ENCODE peak calls at places on chromosomes 5 and 9, in four cellular contexts. One of them, this sample, is unnamed.

GRCh38 chr5:100464418-100464817 is 70.8 kb upstream of the FAM174A start:
- DNase-seq in HCT116: no peak
- DNase-seq in GM04504: peak
- DNase-seq in GDM1: no peak
- DNase-seq in this sample: no peak

GRCh38 chr5:80963966-80964481 is 3.9 kb downstream of the RASGRF2 start:
- DNase-seq in HCT116: no peak
- DNase-seq in GM04504: no peak
- DNase-seq in GDM1: no peak
- DNase-seq in this sample: no peak

GRCh38 chr5:77869115-77869798 is 93.1 kb upstream of the TBCA start:
- DNase-seq in HCT116: no peak
- DNase-seq in GM04504: no peak
- DNase-seq in GDM1: no peak
- DNase-seq in this sample: no peak

GRCh38 chr5:171893290-171893890 is 107.8 kb downstream of the SMIM23 start:
- DNase-seq in HCT116: no peak
- DNase-seq in GM04504: peak
- DNase-seq in GDM1: no peak
- DNase-seq in this sample: no peak

GRCh38 chr5:81222285-81222684 is 10.8 kb upstream of the CKMT2 start:
- DNase-seq in HCT116: no peak
- DNase-seq in GM04504: no peak
- DNase-seq in GDM1: no peak
- DNase-seq in this sample: no peak

GRCh38 chr5:126656397-126657007 is 55.8 kb downstream of the PHAX start:
- DNase-seq in HCT116: peak
- DNase-seq in GM04504: peak
- DNase-seq in GDM1: no peak
- DNase-seq in this sample: no peak

GRCh38 chr9:110886832-110887231 is 151.4 kb downstream of the LPAR1 start:
- DNase-seq in HCT116: no peak
- DNase-seq in GM04504: no peak
- DNase-seq in GDM1: no peak
- DNase-seq in this sample: no peak

GRCh38 chr9:133111461-133112360 is 9.3 kb downstream of the RALGDS start:
- DNase-seq in HCT116: no peak
- DNase-seq in GM04504: no peak
- DNase-seq in GDM1: no peak
- DNase-seq in this sample: no peak

GRCh38 chr5:132437604-132438275 is 52.8 kb downstream of the IRF1 start:
- DNase-seq in HCT116: no peak
- DNase-seq in GM04504: peak
- DNase-seq in GDM1: peak
- DNase-seq in this sample: no peak

GRCh38 chr5:64637144-64637543 is 53.2 kb upstream of the SHISAL2B start:
- DNase-seq in HCT116: no peak
- DNase-seq in GM04504: no peak
- DNase-seq in GDM1: peak
- DNase-seq in this sample: no peak

GRCh38 chr5:179776413-179776938 is 17.3 kb upstream of the LTC4S start:
- DNase-seq in HCT116: no peak
- DNase-seq in GM04504: no peak
- DNase-seq in GDM1: no peak
- DNase-seq in this sample: no peak